ENCODE peak calls at places on chromosomes 2 and 18, in six cellular contexts. One of them, this sample, is unnamed. For H3K4me1, the result is how much of the 10 kb centered on the place peaks cover.

GRCh38 chr2:18412980-18413793 is 147.3 kb downstream of the RDH14 start:
- DNase-seq in H9: no peak
- DNase-seq in lung: no peak
- DNase-seq in ovary: no peak
- DNase-seq in lower lobe of right lung: no peak
- DNase-seq in psoas muscle: no peak
- DNase-seq in this sample: no peak

GRCh38 chr2:8966123-8966908 is 37.2 kb downstream of the MBOAT2 start:
- DNase-seq in H9: no peak
- DNase-seq in lung: no peak
- DNase-seq in ovary: no peak
- DNase-seq in lower lobe of right lung: no peak
- DNase-seq in psoas muscle: no peak
- DNase-seq in this sample: no peak

GRCh38 chr2:162686336-162686735 is 152.2 kb downstream of the KCNH7 start:
- DNase-seq in H9: no peak
- DNase-seq in lung: no peak
- DNase-seq in ovary: no peak
- DNase-seq in lower lobe of right lung: no peak
- DNase-seq in psoas muscle: no peak
- DNase-seq in this sample: no peak

GRCh38 chr2:175829741-175830140 is 172.3 kb downstream of the LNPK start:
- DNase-seq in H9: no peak
- DNase-seq in lung: no peak
- DNase-seq in ovary: no peak
- DNase-seq in lower lobe of right lung: no peak
- DNase-seq in psoas muscle: no peak
- DNase-seq in this sample: no peak

GRCh38 chr18:8696749-8697211 is 8.6 kb upstream of the MTCL1 start:
- DNase-seq in H9: peak
- DNase-seq in lung: peak
- DNase-seq in ovary: peak
- DNase-seq in lower lobe of right lung: peak
- DNase-seq in psoas muscle: peak
- DNase-seq in this sample: peak

GRCh38 chr2:84856785-84857184 is 24.1 kb downstream of the TRABD2A start:
- DNase-seq in H9: no peak
- DNase-seq in lung: no peak
- DNase-seq in ovary: no peak
- DNase-seq in lower lobe of right lung: no peak
- DNase-seq in psoas muscle: no peak
- DNase-seq in this sample: peak

GRCh38 chr2:232363784-232364615 is 14.6 kb upstream of the ALPP start:
- DNase-seq in H9: no peak
- DNase-seq in lung: no peak
- DNase-seq in ovary: no peak
- DNase-seq in lower lobe of right lung: no peak
- DNase-seq in psoas muscle: no peak
- DNase-seq in this sample: no peak

GRCh38 chr2:46615555-46616487 is 136.5 kb downstream of the TMEM247 start:
- DNase-seq in H9: no peak
- DNase-seq in lung: no peak
- DNase-seq in ovary: no peak
- DNase-seq in lower lobe of right lung: no peak
- DNase-seq in psoas muscle: no peak
- DNase-seq in this sample: peak

GRCh38 chr2:83196225-83196624 is 1262.9 kb downstream of the SUCLG1 start:
- DNase-seq in H9: no peak
- DNase-seq in lung: no peak
- DNase-seq in ovary: no peak
- DNase-seq in lower lobe of right lung: no peak
- DNase-seq in psoas muscle: no peak
- DNase-seq in this sample: no peak

GRCh38 chr2:12708508-12709206 is 8.1 kb upstream of the TRIB2 start:
- DNase-seq in H9: no peak
- DNase-seq in lung: no peak
- DNase-seq in ovary: no peak
- DNase-seq in lower lobe of right lung: no peak
- DNase-seq in psoas muscle: no peak
- DNase-seq in this sample: no peak

GRCh38 chr2:237863102-237863511 is 3.7 kb downstream of the RAMP1 start:
- DNase-seq in H9: no peak
- DNase-seq in lung: no peak
- DNase-seq in ovary: no peak
- DNase-seq in lower lobe of right lung: no peak
- DNase-seq in psoas muscle: no peak
- DNase-seq in this sample: no peak

GRCh38 chr2:199488772-199489400 is 31.1 kb upstream of the SATB2 start:
- DNase-seq in H9: peak
- DNase-seq in lung: peak
- DNase-seq in ovary: peak
- DNase-seq in lower lobe of right lung: no peak
- DNase-seq in psoas muscle: no peak
- DNase-seq in this sample: peak

GRCh38 chr2:14137643-14138042 is 494.9 kb upstream of the LRATD1 start:
- DNase-seq in H9: peak
- DNase-seq in lung: no peak
- DNase-seq in ovary: no peak
- DNase-seq in lower lobe of right lung: no peak
- DNase-seq in psoas muscle: no peak
- DNase-seq in this sample: no peak

GRCh38 chr2:237702439-237703397 is 75.3 kb downstream of the LRRFIP1 start:
- DNase-seq in H9: peak
- DNase-seq in lung: no peak
- DNase-seq in ovary: peak
- DNase-seq in lower lobe of right lung: peak
- DNase-seq in psoas muscle: no peak
- DNase-seq in this sample: peak

GRCh38 chr2:104429978-104430740 is 423.8 kb upstream of the POU3F3 start:
- DNase-seq in H9: no peak
- DNase-seq in lung: no peak
- DNase-seq in ovary: no peak
- DNase-seq in lower lobe of right lung: no peak
- DNase-seq in psoas muscle: no peak
- DNase-seq in this sample: no peak

GRCh38 chr2:232522855-232523681 is 2.9 kb downstream of the PRSS56 start:
- DNase-seq in H9: no peak
- DNase-seq in lung: no peak
- DNase-seq in ovary: no peak
- DNase-seq in lower lobe of right lung: no peak
- DNase-seq in psoas muscle: no peak
- DNase-seq in this sample: no peak

GRCh38 chr2:53437371-53437770 is 330.2 kb upstream of the CHAC2 start:
- DNase-seq in H9: no peak
- DNase-seq in lung: no peak
- DNase-seq in ovary: no peak
- DNase-seq in lower lobe of right lung: no peak
- DNase-seq in psoas muscle: no peak
- DNase-seq in this sample: no peak

GRCh38 chr18:45413180-45413836 is 202.0 kb upstream of the SLC14A2 start:
- DNase-seq in H9: no peak
- DNase-seq in lung: no peak
- DNase-seq in ovary: no peak
- DNase-seq in lower lobe of right lung: no peak
- DNase-seq in psoas muscle: no peak
- DNase-seq in this sample: no peak

GRCh38 chr2:239829326-239829725 is 195.8 kb downstream of the NDUFA10 start:
- DNase-seq in H9: no peak
- DNase-seq in lung: peak
- DNase-seq in ovary: no peak
- DNase-seq in lower lobe of right lung: no peak
- DNase-seq in psoas muscle: no peak
- DNase-seq in this sample: no peak

GRCh38 chr2:30332791-30333453 is 101.6 kb downstream of the LBH start:
- DNase-seq in H9: no peak
- DNase-seq in lung: no peak
- DNase-seq in ovary: no peak
- DNase-seq in lower lobe of right lung: no peak
- DNase-seq in psoas muscle: no peak
- DNase-seq in this sample: no peak

GRCh38 chr2:100176925-100177324 is 34.5 kb upstream of the AFF3 start:
- DNase-seq in H9: peak
- DNase-seq in lung: no peak
- DNase-seq in ovary: no peak
- DNase-seq in lower lobe of right lung: no peak
- DNase-seq in psoas muscle: no peak
- DNase-seq in this sample: no peak

GRCh38 chr2:100180503-100180902 is 38.1 kb upstream of the AFF3 start:
- DNase-seq in H9: peak
- DNase-seq in lung: no peak
- DNase-seq in ovary: no peak
- DNase-seq in lower lobe of right lung: no peak
- DNase-seq in psoas muscle: no peak
- DNase-seq in this sample: no peak

GRCh38 chr2:100178864-100179263 is 36.5 kb upstream of the AFF3 start:
- DNase-seq in H9: no peak
- DNase-seq in lung: no peak
- DNase-seq in ovary: no peak
- DNase-seq in lower lobe of right lung: no peak
- DNase-seq in psoas muscle: no peak
- DNase-seq in this sample: no peak

GRCh38 chr2:100179806-100180205 is 37.4 kb upstream of the AFF3 start:
- DNase-seq in H9: peak
- DNase-seq in lung: no peak
- DNase-seq in ovary: no peak
- DNase-seq in lower lobe of right lung: no peak
- DNase-seq in psoas muscle: no peak
- DNase-seq in this sample: no peak

DNA sequence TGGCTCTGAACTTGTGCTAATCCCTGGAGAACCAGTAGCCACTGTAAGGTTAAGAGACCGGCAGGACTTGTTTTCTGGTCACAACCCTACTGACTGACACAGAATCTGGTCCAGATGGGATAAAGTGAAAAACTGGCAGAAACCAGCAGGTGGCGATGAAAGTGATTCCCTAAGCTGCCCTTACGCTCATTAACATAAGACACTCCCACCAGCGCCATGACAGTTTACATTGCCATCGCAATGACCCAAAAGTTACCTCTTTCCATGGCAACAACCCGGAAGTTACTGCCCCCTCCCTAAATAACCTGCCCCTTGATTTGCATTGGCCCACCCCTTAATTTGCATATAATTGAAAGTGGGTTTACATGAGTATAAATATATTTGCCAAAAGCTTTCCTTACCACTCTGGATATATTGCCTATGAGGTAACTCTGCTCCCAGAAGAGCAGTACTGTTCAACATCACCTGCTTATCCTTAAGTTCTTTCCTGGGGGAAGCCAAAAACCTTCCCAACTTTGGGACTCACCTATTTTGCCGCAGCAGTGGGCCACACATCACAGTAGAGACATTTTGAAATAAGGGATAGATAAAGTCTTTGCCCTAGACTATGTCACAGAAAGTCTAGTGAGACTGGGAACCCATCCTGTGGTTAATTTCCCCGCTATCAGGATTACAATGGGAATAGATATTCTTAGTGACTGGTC is 35.8 kb upstream of the AFF3 start:
- DNase-seq in H9: peak
- DNase-seq in lung: no peak
- DNase-seq in ovary: no peak
- DNase-seq in lower lobe of right lung: no peak
- DNase-seq in psoas muscle: no peak
- DNase-seq in this sample: no peak
- TF ChIP-seq CTCF in H9: peak
- TF ChIP-seq CTCF in lung: no peak
- TF ChIP-seq CTCF in ovary: no peak
- TF ChIP-seq CTCF in lower lobe of right lung: peak
- TF ChIP-seq CTCF in psoas muscle: peak
- TF ChIP-seq CTCF in this sample: peak

GRCh38 chr2:174666786-174667369 is 69.3 kb upstream of the WIPF1 start:
- DNase-seq in H9: no peak
- DNase-seq in lung: no peak
- DNase-seq in ovary: no peak
- DNase-seq in lower lobe of right lung: no peak
- DNase-seq in psoas muscle: no peak
- DNase-seq in this sample: no peak
- H3K4me1 ChIP-seq in H9: under half
- H3K4me1 ChIP-seq in lung: under half
- H3K4me1 ChIP-seq in ovary: under half
- H3K4me1 ChIP-seq in lower lobe of right lung: under half
- H3K4me1 ChIP-seq in psoas muscle: under half
- H3K4me1 ChIP-seq in this sample: under half

GRCh38 chr2:125745514-125745913 is 910.4 kb upstream of the GYPC start:
- DNase-seq in H9: peak
- DNase-seq in lung: no peak
- DNase-seq in ovary: no peak
- DNase-seq in lower lobe of right lung: no peak
- DNase-seq in psoas muscle: no peak
- DNase-seq in this sample: peak
- TF ChIP-seq CTCF in H9: peak
- TF ChIP-seq CTCF in lung: peak
- TF ChIP-seq CTCF in ovary: no peak
- TF ChIP-seq CTCF in lower lobe of right lung: peak
- TF ChIP-seq CTCF in psoas muscle: no peak
- TF ChIP-seq CTCF in this sample: peak

GRCh38 chr2:189299974-189300373 is 120.4 kb upstream of the COL5A2 start:
- DNase-seq in H9: no peak
- DNase-seq in lung: no peak
- DNase-seq in ovary: no peak
- DNase-seq in lower lobe of right lung: no peak
- DNase-seq in psoas muscle: no peak
- DNase-seq in this sample: no peak
- H3K4me1 ChIP-seq in H9: under half
- H3K4me1 ChIP-seq in lung: under half
- H3K4me1 ChIP-seq in ovary: under half
- H3K4me1 ChIP-seq in lower lobe of right lung: under half
- H3K4me1 ChIP-seq in psoas muscle: under half
- H3K4me1 ChIP-seq in this sample: under half

DNA sequence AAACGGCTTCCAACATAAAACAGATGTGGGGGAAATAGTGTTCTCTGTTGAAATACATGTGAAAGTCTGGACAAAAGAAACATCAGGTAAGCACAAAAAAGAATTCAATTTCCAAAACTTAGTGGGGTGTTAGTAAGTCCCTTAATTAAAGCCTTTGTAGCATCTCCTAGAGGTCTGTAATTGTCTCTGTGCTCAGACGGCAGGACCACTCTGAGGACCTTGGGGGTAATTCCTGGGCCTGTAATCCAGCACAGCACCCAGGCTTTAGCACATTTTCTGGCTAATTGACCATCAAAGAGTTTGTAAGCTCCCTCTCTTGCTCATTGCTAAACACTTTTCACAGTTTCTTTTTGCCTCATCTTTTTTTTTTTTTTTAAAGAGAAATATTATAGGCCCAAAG is 80.3 kb downstream of the FARSB start:
- DNase-seq in H9: no peak
- DNase-seq in lung: no peak
- DNase-seq in ovary: no peak
- DNase-seq in lower lobe of right lung: no peak
- DNase-seq in psoas muscle: no peak
- DNase-seq in this sample: no peak
- TF ChIP-seq CTCF in H9: no peak
- TF ChIP-seq CTCF in lung: no peak
- TF ChIP-seq CTCF in ovary: no peak
- TF ChIP-seq CTCF in lower lobe of right lung: no peak
- TF ChIP-seq CTCF in psoas muscle: no peak
- TF ChIP-seq CTCF in this sample: no peak

This sample was measured in transverse colon.